ENCODE peak calls at places on chromosomes 4 and X, in ten cellular contexts. B is endothelial cell of umbilical vein; Y is endodermal cell; P is naive thymus-derived CD4-positive, alpha-beta T cell; V is neuronal stem cell; L is tibial nerve; R is neural progenitor cell; O is PC-9; U is pancreas; E is AG04450. G is an unnamed sample.

GRCh38 chr4:126851391-126851790 is 781.4 kb upstream of the INTU start:
- DNase-seq in Y (no peak), R (no peak), O (no peak), U (no peak), E (no peak), B (no peak), L (no peak), V (no peak), P (no peak), G (peak; percentile 30)

GRCh38 chr4:3368841-3369760 is 72.7 kb upstream of the HGFAC start:
- DNase-seq in B (peak; percentile 24), Y (no peak), R (peak; percentile 40), L (no peak), P (no peak), U (no peak), E (no peak), V (no peak), O (no peak), G (no peak)

GRCh38 chrX:48883729-48884128 is 13.8 kb downstream of the TIMM17B start:
- DNase-seq in R (no peak), V (no peak), P (no peak), B (no peak), Y (no peak), U (no peak), O (no peak), E (no peak), L (no peak), G (no peak)

GRCh38 chr4:186829740-186830449 is 106.2 kb upstream of the FAT1 start:
- DNase-seq in L (no peak), B (peak; percentile 90), R (no peak), V (no peak), O (peak; percentile 78), P (no peak), E (no peak), U (no peak), Y (no peak), G (no peak)

GRCh38 chr4:128228778-128229457 is 58.7 kb downstream of the PGRMC2 start:
- DNase-seq in Y (no peak), V (no peak), O (no peak), R (no peak), E (peak; percentile 15), B (no peak), L (no peak), U (no peak), P (no peak), G (no peak)

GRCh38 chr4:142558851-142559250 is 287.2 kb downstream of the INPP4B start:
- DNase-seq in L (no peak), B (no peak), O (no peak), R (peak; percentile 43), V (peak; percentile 32), U (no peak), E (no peak), P (no peak), Y (no peak), G (no peak)

GRCh38 chr4:89305712-89306437 is 1.7 kb downstream of the GPRIN3 start:
- DNase-seq in V (no peak), O (no peak), P (no peak), L (no peak), U (no peak), R (no peak), B (peak; percentile 19), Y (no peak), E (no peak), G (peak; percentile 11)

GRCh38 chr4:182937268-182938208 is 20.4 kb upstream of the DCTD start:
- DNase-seq in E (no peak), Y (no peak), O (no peak), L (no peak), R (no peak), U (no peak), B (no peak), V (no peak), P (no peak), G (no peak)

GRCh38 chr4:137124278-137124932 is 407.9 kb downstream of the PCDH18 start:
- DNase-seq in E (peak; percentile 44), R (peak; percentile 61), B (peak; percentile 35), U (no peak), L (no peak), O (peak; percentile 36), Y (no peak), P (no peak), V (peak; percentile 31), G (peak; percentile 53)

GRCh38 chr4:108543359-108543968 is 76.9 kb upstream of the RPL34 start:
- DNase-seq in Y (no peak), O (no peak), L (no peak), R (no peak), B (no peak), E (no peak), U (no peak), P (no peak), V (no peak), G (no peak)

GRCh38 chr4:141571793-141572192 is 64.6 kb upstream of the IL15 start:
- DNase-seq in O (no peak), P (no peak), R (no peak), U (no peak), B (no peak), L (no peak), E (no peak), V (no peak), Y (no peak), G (no peak)

GRCh38 chr4:106312377-106312776 is 3.6 kb downstream of the TBCK start:
- DNase-seq in R (no peak), O (no peak), L (no peak), Y (no peak), B (no peak), U (no peak), P (no peak), E (no peak), V (no peak), G (no peak)

GRCh38 chrX:102659790-102660757 is 8.8 kb downstream of the GPRASP1 start:
- DNase-seq in L (peak; percentile 92), Y (peak; percentile 91), U (peak; percentile 85), E (no peak), P (peak; percentile 72), O (no peak), V (peak; percentile 48), B (peak; percentile 74), R (peak; percentile 80), G (no peak)

GRCh38 chr4:26806331-26806730 is 54.3 kb upstream of the STIM2 start:
- DNase-seq in L (no peak), E (no peak), R (no peak), U (no peak), V (no peak), B (no peak), Y (no peak), O (no peak), P (no peak), G (peak; percentile 39)

GRCh38 chrX:145533534-145533933 is 284.1 kb upstream of the SLITRK2 start:
- DNase-seq in R (no peak), Y (no peak), B (no peak), L (no peak), E (no peak), V (no peak), O (no peak), P (no peak), U (no peak), G (no peak)
- H3K9me3 ChIP-seq in R (no peaks in the 10 kb centered on the region), Y (peaks cover 24% of the 10 kb centered on the region), B (no peaks in the 10 kb centered on the region), L (no peaks in the 10 kb centered on the region), E (no peaks in the 10 kb centered on the region), V (no peaks in the 10 kb centered on the region), O (no peaks in the 10 kb centered on the region), P (no peaks in the 10 kb centered on the region), U (no peaks in the 10 kb centered on the region), G (no peaks in the 10 kb centered on the region)

GRCh38 chr4:18388029-18388428 is 366.5 kb upstream of the LCORL start:
- DNase-seq in V (no peak), R (no peak), O (no peak), U (no peak), E (no peak), B (peak; percentile 4), P (no peak), L (no peak), Y (no peak), G (no peak)
- H3K9me3 ChIP-seq in V (no peaks in the 10 kb centered on the region), R (peaks cover 9% of the 10 kb centered on the region), O (no peaks in the 10 kb centered on the region), U (no peaks in the 10 kb centered on the region), E (no peaks in the 10 kb centered on the region), B (no peaks in the 10 kb centered on the region), P (no peaks in the 10 kb centered on the region), L (no peaks in the 10 kb centered on the region), Y (no peaks in the 10 kb centered on the region), G (no peaks in the 10 kb centered on the region)

GRCh38 chrX:152403515-152403914 is 47.6 kb downstream of the GABRA3 start:
- DNase-seq in P (no peak), L (no peak), U (no peak), V (no peak), O (no peak), E (no peak), R (no peak), Y (no peak), B (no peak), G (no peak)

DNA sequence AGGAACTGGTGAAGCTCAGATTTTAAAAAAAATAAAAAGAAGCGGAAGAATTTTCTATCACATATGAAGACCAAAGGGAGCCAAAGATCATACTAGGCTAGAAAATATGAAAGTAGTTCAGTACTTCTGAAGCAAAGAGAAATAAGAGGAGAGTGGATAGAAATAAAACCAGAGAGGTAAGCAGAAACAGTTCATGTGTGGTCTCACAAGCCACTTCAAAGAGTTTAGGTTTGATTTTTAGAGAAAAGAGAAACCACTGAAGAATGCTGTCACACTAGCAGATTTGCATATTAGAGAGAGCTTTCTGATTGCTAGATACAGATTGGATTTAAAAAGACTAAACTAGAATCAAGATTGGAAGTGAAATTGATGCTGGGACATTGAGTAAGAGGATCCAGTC is 51.7 kb downstream of the GABRA3 start:
- DNase-seq in R (no peak), U (no peak), O (no peak), B (no peak), E (no peak), P (no peak), V (no peak), Y (no peak), L (no peak), G (no peak)
- H3K9me3 ChIP-seq in R (no peaks in the 10 kb centered on the region), U (no peaks in the 10 kb centered on the region), O (no peaks in the 10 kb centered on the region), B (no peaks in the 10 kb centered on the region), E (no peaks in the 10 kb centered on the region), P (no peaks in the 10 kb centered on the region), V (no peaks in the 10 kb centered on the region), Y (no peaks in the 10 kb centered on the region), L (no peaks in the 10 kb centered on the region), G (no peaks in the 10 kb centered on the region)

GRCh38 chr4:1592179-1593037 is 91.7 kb downstream of the FAM53A start:
- DNase-seq in R (no peak), B (no peak), P (no peak), E (no peak), L (no peak), U (peak; percentile 12), O (no peak), V (no peak), Y (no peak), G (no peak)

GRCh38 chr4:1589098-1589497 is 95.0 kb downstream of the FAM53A start:
- DNase-seq in R (no peak), U (no peak), B (no peak), E (no peak), V (no peak), Y (no peak), L (no peak), P (no peak), O (no peak), G (no peak)

GRCh38 chr4:1591107-1591506 is 93.0 kb downstream of the FAM53A start:
- DNase-seq in Y (peak; percentile 23), U (no peak), R (no peak), V (no peak), B (no peak), E (no peak), O (no peak), P (no peak), L (no peak), G (no peak)

GRCh38 chr4:1588306-1588705 is 95.8 kb downstream of the FAM53A start:
- DNase-seq in Y (peak; percentile 31), P (no peak), E (no peak), V (no peak), U (no peak), O (no peak), B (no peak), R (no peak), L (no peak), G (no peak)

GRCh38 chr4:1590244-1590643 is 93.9 kb downstream of the FAM53A start:
- DNase-seq in V (no peak), O (no peak), E (no peak), P (no peak), U (no peak), R (no peak), Y (peak; percentile 21), B (no peak), L (no peak), G (no peak)
- H3K9me3 ChIP-seq in V (peaks cover 8% of the 10 kb centered on the region), O (no peaks in the 10 kb centered on the region), E (peaks cover 23% of the 10 kb centered on the region), P (peaks cover 22% of the 10 kb centered on the region), U (no peaks in the 10 kb centered on the region), R (no peaks in the 10 kb centered on the region), Y (peaks cover 14% of the 10 kb centered on the region), B (no peaks in the 10 kb centered on the region), L (no peaks in the 10 kb centered on the region), G (peaks cover 4% of the 10 kb centered on the region)